ENCODE peak calls at places on chromosomes 16 and 17, in five cellular contexts. One of them, this sample, is unnamed. For H3K4me1 and H3K27me3, the result is how much of the 10 kb centered on the place peaks cover.

GRCh38 chr17:74089869-74090464 is 113.5 kb upstream of the RPL38 start:
- DNase-seq in CD8-positive, alpha-beta memory T cell: peak
- DNase-seq in psoas muscle: no peak
- DNase-seq in stomach: peak
- DNase-seq in heart right ventricle: no peak
- DNase-seq in this sample: peak

GRCh38 chr16:87661561-87661960 is 59.3 kb downstream of the JPH3 start:
- DNase-seq in CD8-positive, alpha-beta memory T cell: no peak
- DNase-seq in psoas muscle: no peak
- DNase-seq in stomach: no peak
- DNase-seq in heart right ventricle: peak
- DNase-seq in this sample: peak

GRCh38 chr17:6611231-6611630 is 29.3 kb downstream of the KIAA0753 start:
- DNase-seq in CD8-positive, alpha-beta memory T cell: no peak
- DNase-seq in psoas muscle: no peak
- DNase-seq in stomach: no peak
- DNase-seq in heart right ventricle: no peak
- DNase-seq in this sample: no peak

GRCh38 chr17:2926019-2926650 is 129.9 kb downstream of the RAP1GAP2 start:
- DNase-seq in CD8-positive, alpha-beta memory T cell: no peak
- DNase-seq in psoas muscle: no peak
- DNase-seq in stomach: no peak
- DNase-seq in heart right ventricle: no peak
- DNase-seq in this sample: peak

GRCh38 chr17:49971199-49971847 is 2.3 kb downstream of the DLX4 start:
- DNase-seq in CD8-positive, alpha-beta memory T cell: no peak
- DNase-seq in psoas muscle: no peak
- DNase-seq in stomach: no peak
- DNase-seq in heart right ventricle: no peak
- DNase-seq in this sample: no peak

GRCh38 chr16:46972971-46973456 is 460 bp downstream of the DNAJA2 start:
- DNase-seq in CD8-positive, alpha-beta memory T cell: peak
- DNase-seq in psoas muscle: peak
- DNase-seq in stomach: peak
- DNase-seq in heart right ventricle: peak
- DNase-seq in this sample: no peak

GRCh38 chr16:28163699-28164584 is 47.8 kb downstream of the XPO6 start:
- DNase-seq in CD8-positive, alpha-beta memory T cell: no peak
- DNase-seq in psoas muscle: no peak
- DNase-seq in stomach: no peak
- DNase-seq in heart right ventricle: no peak
- DNase-seq in this sample: no peak

GRCh38 chr16:27326738-27327585 is 13.2 kb downstream of the IL4R start:
- DNase-seq in CD8-positive, alpha-beta memory T cell: no peak
- DNase-seq in psoas muscle: peak
- DNase-seq in stomach: peak
- DNase-seq in heart right ventricle: peak
- DNase-seq in this sample: peak

GRCh38 chr17:82689077-82689476 is 9.4 kb downstream of the RAB40B start:
- DNase-seq in CD8-positive, alpha-beta memory T cell: no peak
- DNase-seq in psoas muscle: peak
- DNase-seq in stomach: no peak
- DNase-seq in heart right ventricle: no peak
- DNase-seq in this sample: no peak

GRCh38 chr17:75240394-75241142 is 20.8 kb downstream of the GGA3 start:
- DNase-seq in CD8-positive, alpha-beta memory T cell: no peak
- DNase-seq in psoas muscle: peak
- DNase-seq in stomach: no peak
- DNase-seq in heart right ventricle: no peak
- DNase-seq in this sample: no peak

GRCh38 chr17:83136931-83137330 is 57.5 kb downstream of the METRNL start:
- DNase-seq in CD8-positive, alpha-beta memory T cell: no peak
- DNase-seq in psoas muscle: no peak
- DNase-seq in stomach: no peak
- DNase-seq in heart right ventricle: no peak
- DNase-seq in this sample: no peak

GRCh38 chr17:58215685-58216084 is 3.4 kb downstream of the MKS1 start:
- DNase-seq in CD8-positive, alpha-beta memory T cell: no peak
- DNase-seq in psoas muscle: no peak
- DNase-seq in stomach: no peak
- DNase-seq in heart right ventricle: no peak
- DNase-seq in this sample: no peak

GRCh38 chr16:55843105-55843395 is 10.2 kb upstream of the CES1 start:
- DNase-seq in CD8-positive, alpha-beta memory T cell: no peak
- DNase-seq in psoas muscle: no peak
- DNase-seq in stomach: no peak
- DNase-seq in heart right ventricle: no peak
- DNase-seq in this sample: no peak

GRCh38 chr17:79951361-79952264 is 84.1 kb downstream of the TBC1D16 start:
- DNase-seq in CD8-positive, alpha-beta memory T cell: no peak
- DNase-seq in psoas muscle: peak
- DNase-seq in stomach: peak
- DNase-seq in heart right ventricle: peak
- DNase-seq in this sample: no peak

GRCh38 chr16:84228321-84228838 is 11.4 kb downstream of the KCNG4 start:
- DNase-seq in CD8-positive, alpha-beta memory T cell: no peak
- DNase-seq in psoas muscle: peak
- DNase-seq in stomach: no peak
- DNase-seq in heart right ventricle: peak
- DNase-seq in this sample: no peak

GRCh38 chr16:2715519-2715918 is 4.5 kb downstream of the PRSS27 start:
- DNase-seq in CD8-positive, alpha-beta memory T cell: peak
- DNase-seq in psoas muscle: peak
- DNase-seq in stomach: peak
- DNase-seq in heart right ventricle: peak
- DNase-seq in this sample: no peak

GRCh38 chr16:8924214-8924613 is 39.5 kb downstream of the USP7 start:
- DNase-seq in CD8-positive, alpha-beta memory T cell: no peak
- DNase-seq in psoas muscle: peak
- DNase-seq in stomach: peak
- DNase-seq in heart right ventricle: peak
- DNase-seq in this sample: no peak

GRCh38 chr17:75067856-75068255 is 19.9 kb upstream of the SLC16A5 start:
- DNase-seq in CD8-positive, alpha-beta memory T cell: no peak
- DNase-seq in psoas muscle: no peak
- DNase-seq in stomach: no peak
- DNase-seq in heart right ventricle: no peak
- DNase-seq in this sample: no peak

GRCh38 chr17:4645642-4646041 is 4.2 kb upstream of the ALOX15 start:
- DNase-seq in CD8-positive, alpha-beta memory T cell: no peak
- DNase-seq in psoas muscle: no peak
- DNase-seq in stomach: no peak
- DNase-seq in heart right ventricle: no peak
- DNase-seq in this sample: no peak

GRCh38 chr17:35666070-35666469 is 65.4 kb upstream of the RASL10B start:
- DNase-seq in CD8-positive, alpha-beta memory T cell: no peak
- DNase-seq in psoas muscle: no peak
- DNase-seq in stomach: no peak
- DNase-seq in heart right ventricle: no peak
- DNase-seq in this sample: no peak

GRCh38 chr16:53052519-53053501 is at the start of gene CHD9NB:
- DNase-seq in CD8-positive, alpha-beta memory T cell: no peak
- DNase-seq in psoas muscle: no peak
- DNase-seq in stomach: no peak
- DNase-seq in heart right ventricle: no peak
- DNase-seq in this sample: peak

GRCh38 chr16:50133214-50133613 is 19.9 kb upstream of the TENT4B start:
- DNase-seq in CD8-positive, alpha-beta memory T cell: no peak
- DNase-seq in psoas muscle: no peak
- DNase-seq in stomach: no peak
- DNase-seq in heart right ventricle: no peak
- DNase-seq in this sample: no peak

GRCh38 chr17:45812102-45812501 is 28.0 kb downstream of the CRHR1 start:
- DNase-seq in CD8-positive, alpha-beta memory T cell: no peak
- DNase-seq in psoas muscle: no peak
- DNase-seq in stomach: no peak
- DNase-seq in heart right ventricle: no peak
- DNase-seq in this sample: peak

GRCh38 chr16:27972500-27972899 is 91.0 kb downstream of the GSG1L start:
- DNase-seq in CD8-positive, alpha-beta memory T cell: no peak
- DNase-seq in psoas muscle: no peak
- DNase-seq in stomach: no peak
- DNase-seq in heart right ventricle: no peak
- DNase-seq in this sample: peak

GRCh38 chr17:28686296-28686695 is 24.3 kb downstream of the SUPT6H start:
- DNase-seq in CD8-positive, alpha-beta memory T cell: no peak
- DNase-seq in psoas muscle: no peak
- DNase-seq in stomach: no peak
- DNase-seq in heart right ventricle: no peak
- DNase-seq in this sample: no peak

GRCh38 chr17:74842146-74842598 is 17.5 kb downstream of the GRIN2C start:
- DNase-seq in CD8-positive, alpha-beta memory T cell: no peak
- DNase-seq in psoas muscle: no peak
- DNase-seq in stomach: no peak
- DNase-seq in heart right ventricle: no peak
- DNase-seq in this sample: no peak

GRCh38 chr17:13338421-13338820 is 263.3 kb downstream of the HS3ST3A1 start:
- DNase-seq in CD8-positive, alpha-beta memory T cell: no peak
- DNase-seq in psoas muscle: no peak
- DNase-seq in stomach: no peak
- DNase-seq in heart right ventricle: no peak
- DNase-seq in this sample: no peak

GRCh38 chr17:57699751-57700186 is 45.3 kb downstream of the CCDC182 start:
- DNase-seq in CD8-positive, alpha-beta memory T cell: no peak
- DNase-seq in psoas muscle: no peak
- DNase-seq in stomach: no peak
- DNase-seq in heart right ventricle: no peak
- DNase-seq in this sample: no peak

GRCh38 chr17:51487947-51488346 is 227.6 kb downstream of the UTP18 start:
- DNase-seq in CD8-positive, alpha-beta memory T cell: no peak
- DNase-seq in psoas muscle: no peak
- DNase-seq in stomach: no peak
- DNase-seq in heart right ventricle: no peak
- DNase-seq in this sample: no peak

GRCh38 chr17:44556114-44556853 is 1.0 kb upstream of the FZD2 start:
- DNase-seq in CD8-positive, alpha-beta memory T cell: no peak
- DNase-seq in psoas muscle: no peak
- DNase-seq in stomach: peak
- DNase-seq in heart right ventricle: peak
- DNase-seq in this sample: no peak

GRCh38 chr16:65837431-65837986 is 529.0 kb upstream of the CDH5 start:
- DNase-seq in CD8-positive, alpha-beta memory T cell: no peak
- DNase-seq in psoas muscle: no peak
- DNase-seq in stomach: no peak
- DNase-seq in heart right ventricle: no peak
- DNase-seq in this sample: no peak

GRCh38 chr16:8869212-8869987 is 594 bp upstream of the CARHSP1 start:
- DNase-seq in CD8-positive, alpha-beta memory T cell: no peak
- DNase-seq in psoas muscle: no peak
- DNase-seq in stomach: no peak
- DNase-seq in heart right ventricle: no peak
- DNase-seq in this sample: peak

GRCh38 chr17:63552211-63552610 is 1.9 kb downstream of the DCAF7 start:
- DNase-seq in CD8-positive, alpha-beta memory T cell: no peak
- DNase-seq in psoas muscle: no peak
- DNase-seq in stomach: peak
- DNase-seq in heart right ventricle: no peak
- DNase-seq in this sample: no peak

GRCh38 chr16:54171855-54172537 is 114.6 kb downstream of the IRX3 start:
- DNase-seq in CD8-positive, alpha-beta memory T cell: no peak
- DNase-seq in psoas muscle: no peak
- DNase-seq in stomach: no peak
- DNase-seq in heart right ventricle: no peak
- DNase-seq in this sample: peak

GRCh38 chr16:15055141-15056053 is 477 bp downstream of the NTAN1 start:
- DNase-seq in CD8-positive, alpha-beta memory T cell: peak
- DNase-seq in psoas muscle: peak
- DNase-seq in stomach: no peak
- DNase-seq in heart right ventricle: peak
- DNase-seq in this sample: no peak

DNA sequence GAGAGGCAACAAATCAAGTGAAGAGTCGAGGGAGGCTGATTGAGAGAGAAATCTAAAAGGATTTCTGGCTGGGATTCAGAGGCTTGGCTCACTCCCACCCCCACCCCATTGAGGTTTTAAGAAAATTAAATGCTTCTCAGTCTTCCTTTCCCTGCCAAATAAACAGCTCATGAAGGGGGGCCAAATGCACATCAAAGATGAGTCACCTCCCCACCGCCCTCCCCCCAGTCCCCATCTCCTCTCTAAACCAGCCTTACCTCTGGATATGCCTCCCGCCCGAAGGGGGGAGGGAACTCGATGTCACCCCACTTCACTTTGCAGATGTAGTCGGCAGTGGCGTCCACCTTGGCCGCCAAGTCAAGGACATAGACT is 11.6 kb downstream of the ACLY start:
- DNase-seq in CD8-positive, alpha-beta memory T cell: no peak
- DNase-seq in psoas muscle: no peak
- DNase-seq in stomach: no peak
- DNase-seq in heart right ventricle: no peak
- DNase-seq in this sample: no peak
- H3K27ac ChIP-seq in CD8-positive, alpha-beta memory T cell: no peak
- H3K27ac ChIP-seq in psoas muscle: no peak
- H3K27ac ChIP-seq in stomach: peak
- H3K27ac ChIP-seq in heart right ventricle: no peak
- H3K27ac ChIP-seq in this sample: no peak

DNA sequence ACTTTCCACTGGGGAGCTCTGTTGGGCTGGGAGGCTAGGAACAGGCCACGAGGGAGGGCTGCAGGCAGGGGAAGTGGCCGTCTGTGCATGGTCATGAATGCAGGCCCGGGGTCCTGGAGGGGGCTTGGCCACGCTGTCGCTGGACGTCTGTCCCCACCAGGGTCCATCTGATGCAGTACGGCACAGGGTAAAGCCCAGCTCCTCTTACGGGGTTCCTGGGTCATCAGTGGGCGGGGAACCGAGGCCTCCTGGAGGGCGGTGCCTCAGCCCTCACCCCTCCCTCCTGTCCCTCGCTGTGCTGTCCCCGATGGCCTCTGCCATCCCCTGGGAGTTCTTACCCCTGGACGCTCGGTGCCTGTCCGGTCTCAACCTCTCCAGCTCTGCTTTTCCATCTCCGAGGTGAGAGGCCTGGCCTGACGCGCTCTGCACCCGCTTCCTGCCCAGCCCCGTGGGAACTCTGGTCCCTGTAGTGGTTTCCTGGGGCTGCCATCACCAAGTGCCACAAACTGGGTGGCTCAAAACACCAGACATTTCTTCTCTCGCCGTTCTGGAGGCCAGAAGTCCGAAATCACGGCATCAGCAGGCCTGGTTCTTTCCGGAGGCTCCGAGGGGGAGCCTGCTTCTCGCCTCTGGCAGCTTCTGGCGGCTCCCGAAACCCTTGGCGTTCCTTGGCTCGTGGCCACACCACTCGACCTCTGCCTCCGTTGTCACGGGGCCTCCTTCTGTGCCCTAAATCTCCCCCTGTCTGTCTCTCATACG is 182.8 kb downstream of the SEC14L1 start:
- DNase-seq in CD8-positive, alpha-beta memory T cell: no peak
- DNase-seq in psoas muscle: peak
- DNase-seq in stomach: peak
- DNase-seq in heart right ventricle: peak
- DNase-seq in this sample: no peak
- H3K4me1 ChIP-seq in CD8-positive, alpha-beta memory T cell: half or more
- H3K4me1 ChIP-seq in psoas muscle: half or more
- H3K4me1 ChIP-seq in stomach: half or more
- H3K4me1 ChIP-seq in heart right ventricle: under half
- H3K4me1 ChIP-seq in this sample: under half

GRCh38 chr17:78299052-78299451 is 60.8 kb downstream of the SOCS3 start:
- DNase-seq in CD8-positive, alpha-beta memory T cell: no peak
- DNase-seq in psoas muscle: no peak
- DNase-seq in stomach: no peak
- DNase-seq in heart right ventricle: no peak
- DNase-seq in this sample: no peak
- H3K27me3 ChIP-seq in CD8-positive, alpha-beta memory T cell: under half
- H3K27me3 ChIP-seq in psoas muscle: under half
- H3K27me3 ChIP-seq in stomach: under half
- H3K27me3 ChIP-seq in heart right ventricle: under half
- H3K27me3 ChIP-seq in this sample: under half

GRCh38 chr16:62966626-62967025 is 930.4 kb upstream of the CDH8 start:
- DNase-seq in CD8-positive, alpha-beta memory T cell: no peak
- DNase-seq in psoas muscle: no peak
- DNase-seq in stomach: no peak
- DNase-seq in heart right ventricle: no peak
- DNase-seq in this sample: peak
- H3K27ac ChIP-seq in CD8-positive, alpha-beta memory T cell: no peak
- H3K27ac ChIP-seq in psoas muscle: no peak
- H3K27ac ChIP-seq in stomach: no peak
- H3K27ac ChIP-seq in heart right ventricle: no peak
- H3K27ac ChIP-seq in this sample: no peak

This sample was measured in foreskin keratinocyte.